ENCODE peak calls at places on chromosomes 13 and 19, in four cellular contexts. L, S, I and U are unnamed samples.

GRCh38 chr13:101951114-101951513 is 450.7 kb downstream of the FGF14 start:
- DNase-seq in L (no peak), I (no peak), S (no peak), U (no peak)

GRCh38 chr13:47144782-47145181 is 247.9 kb upstream of the HTR2A start:
- DNase-seq in S (no peak), I (no peak), L (no peak), U (no peak)

GRCh38 chr19:50695251-50696064 is 24.1 kb downstream of the SHANK1 start:
- DNase-seq in I (peak; percentile 69), L (no peak), S (no peak), U (no peak)

GRCh38 chr19:3479177-3479818 is 1.0 kb downstream of the SMIM24 start:
- DNase-seq in I (peak; percentile 96), S (no peak), L (no peak), U (no peak)

GRCh38 chr13:75485286-75486062 is 3.5 kb upstream of the TBC1D4 start:
- DNase-seq in S (no peak), L (no peak), I (peak; percentile 51), U (no peak)

GRCh38 chr13:96967248-96967745 is 27.0 kb downstream of the OXGR1 start:
- DNase-seq in L (no peak), I (peak; percentile 72), S (no peak), U (no peak)

GRCh38 chr13:106110241-106110855 is 425.1 kb downstream of the EFNB2 start:
- DNase-seq in L (no peak), I (no peak), S (no peak), U (no peak)

GRCh38 chr13:29993716-29994488 is 143.5 kb upstream of the UBL3 start:
- DNase-seq in I (no peak), L (peak; percentile 39), S (no peak), U (no peak)

GRCh38 chr13:77150651-77151050 is 123.7 kb upstream of the FBXL3 start:
- DNase-seq in I (no peak), L (peak; percentile 29), S (no peak), U (no peak)
- H3K4me1 ChIP-seq in I (no peaks in the 10 kb centered on the region), L (no peaks in the 10 kb centered on the region), S (no peaks in the 10 kb centered on the region), U (no peaks in the 10 kb centered on the region)

DNA sequence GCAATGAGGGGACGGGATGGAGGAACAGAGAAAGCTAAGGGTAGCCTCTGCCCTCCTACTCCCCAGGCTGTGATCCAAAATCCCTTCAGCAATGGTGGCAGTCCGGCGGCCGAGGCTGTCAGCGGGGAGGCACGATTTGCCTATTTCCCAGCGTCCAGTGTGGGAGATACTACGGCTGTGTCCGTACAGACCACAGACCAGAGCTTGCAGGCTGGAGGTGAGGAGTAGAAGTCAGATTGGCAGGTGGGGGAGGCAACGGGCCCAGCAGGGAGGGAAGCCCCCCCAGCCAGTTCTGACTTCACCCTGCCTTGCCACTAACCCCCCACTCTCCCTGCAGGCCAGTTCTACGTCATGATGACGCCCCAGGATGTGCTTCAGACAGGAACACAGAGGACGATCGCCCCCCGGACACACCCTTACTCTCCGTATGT is 1.6 kb downstream of the USF2 start:
- DNase-seq in L (no peak), I (no peak), S (no peak), U (no peak)
- H3K4me1 ChIP-seq in L (peaks cover 2% of the 10 kb centered on the region), I (peaks cover 7% of the 10 kb centered on the region), S (peaks cover 25% of the 10 kb centered on the region), U (peaks cover 7% of the 10 kb centered on the region)

DNA sequence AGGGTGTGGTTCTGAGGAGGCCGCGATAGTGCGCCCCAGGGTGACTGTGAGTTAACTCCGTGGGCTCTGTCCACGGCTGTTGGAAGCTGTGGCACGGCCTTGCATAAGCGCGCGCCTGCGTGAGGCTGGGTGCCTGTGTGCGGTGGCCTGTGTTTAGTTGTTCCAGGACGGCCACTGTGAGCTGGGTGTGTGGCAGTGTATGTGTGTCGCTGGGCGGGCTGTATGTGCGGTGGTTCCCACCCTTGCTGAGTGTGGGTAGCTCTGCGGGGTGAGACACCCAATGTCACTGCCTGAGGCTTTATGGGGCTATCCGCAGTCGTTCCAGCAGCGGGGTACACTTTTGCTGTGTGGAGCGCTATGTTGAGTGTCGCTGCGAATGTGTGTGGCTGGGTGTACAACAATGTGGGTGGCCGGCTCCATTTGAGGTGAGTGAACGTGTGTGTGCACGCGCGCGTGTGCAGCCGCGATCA is 438 bp upstream of the SSBP4 start:
- DNase-seq in S (peak; percentile 69), L (no peak), I (peak; percentile 43), U (peak; percentile 81)
- H3K4me1 ChIP-seq in S (peaks cover 31% of the 10 kb centered on the region), L (peaks cover 43% of the 10 kb centered on the region), I (peaks cover 10% of the 10 kb centered on the region), U (peaks cover 15% of the 10 kb centered on the region)

GRCh38 chr19:41311613-41312012 is 1.6 kb downstream of the CCDC97 start:
- DNase-seq in L (no peak), S (no peak), I (no peak), U (no peak)

GRCh38 chr19:41308450-41309224 is 1.3 kb upstream of the CCDC97 start:
- DNase-seq in I (peak; percentile 96), L (peak; percentile 90), S (peak; percentile 89), U (peak; percentile 79)

GRCh38 chr19:41311072-41311471 is 1.1 kb downstream of the CCDC97 start:
- DNase-seq in I (no peak), L (no peak), S (no peak), U (no peak)

GRCh38 chr19:41309225-41310030 is 544 bp upstream of the CCDC97 start:
- DNase-seq in S (no peak), L (peak; percentile 20), I (no peak), U (no peak)

GRCh38 chr19:41310031-41310831 is at the start of gene CCDC97:
- DNase-seq in L (peak; percentile 92), S (peak; percentile 90), I (peak; percentile 93), U (peak; percentile 89)
- H3K4me1 ChIP-seq in L (peaks cover 8% of the 10 kb centered on the region), S (peaks cover 23% of the 10 kb centered on the region), I (peaks cover 16% of the 10 kb centered on the region), U (peaks cover 8% of the 10 kb centered on the region)

GRCh38 chr19:48815870-48816501 is 5.2 kb upstream of the BCAT2 start:
- DNase-seq in S (no peak), I (peak; percentile 63), L (no peak), U (no peak)

GRCh38 chr19:48819366-48819816 is 8.6 kb upstream of the BCAT2 start:
- DNase-seq in S (peak; percentile 93), I (no peak), L (peak; percentile 98), U (peak; percentile 95)

GRCh38 chr19:48818234-48818823 is 7.5 kb upstream of the BCAT2 start:
- DNase-seq in S (no peak), L (no peak), I (no peak), U (no peak)

GRCh38 chr19:48814895-48815294 is 4.1 kb upstream of the BCAT2 start:
- DNase-seq in I (peak; percentile 55), L (no peak), S (no peak), U (no peak)

DNA sequence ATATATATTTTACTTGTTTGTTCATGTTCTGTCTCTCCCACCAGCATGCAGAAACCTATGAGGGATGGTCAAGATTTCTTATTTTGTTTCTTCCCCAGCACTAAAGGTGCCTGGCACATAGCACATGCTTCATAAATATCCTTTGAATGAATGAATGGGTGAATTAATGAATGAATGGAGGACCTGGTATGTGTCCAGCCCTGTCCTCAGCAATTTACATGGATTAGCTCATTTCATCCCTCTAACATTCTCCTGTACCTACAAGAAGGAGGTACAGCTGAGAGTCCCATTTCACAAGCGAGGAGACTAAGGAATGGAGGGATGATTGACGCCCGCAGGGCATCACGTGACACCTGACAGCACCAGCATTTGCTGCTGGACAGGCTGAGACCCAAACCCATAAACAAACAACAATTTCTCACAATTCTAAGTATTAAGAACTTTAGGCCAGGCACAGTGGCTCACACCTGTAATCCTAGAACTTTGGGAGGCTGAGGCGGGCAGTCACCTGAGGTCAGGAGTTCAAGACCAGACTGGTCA is 6.8 kb upstream of the BCAT2 start:
- DNase-seq in I (no peak), L (no peak), S (no peak), U (no peak)
- H3K4me1 ChIP-seq in I (peaks cover 8% of the 10 kb centered on the region), L (peaks cover 7% of the 10 kb centered on the region), S (peaks cover 18% of the 10 kb centered on the region), U (no peaks in the 10 kb centered on the region)

GRCh38 chr19:41861846-41862245 is 1.8 kb downstream of the RPS19 start:
- DNase-seq in S (no peak), L (no peak), I (no peak), U (no peak)
- H3K4me1 ChIP-seq in S (peaks cover 7% of the 10 kb centered on the region), L (peaks cover 8% of the 10 kb centered on the region), I (peaks cover 41% of the 10 kb centered on the region), U (peaks cover 25% of the 10 kb centered on the region)

GRCh38 chr19:7149956-7150705 is 80.6 kb downstream of the ZNF557 start:
- DNase-seq in I (peak; percentile 29), L (no peak), S (peak; percentile 49), U (no peak)
- H3K4me1 ChIP-seq in I (no peaks in the 10 kb centered on the region), L (no peaks in the 10 kb centered on the region), S (no peaks in the 10 kb centered on the region), U (no peaks in the 10 kb centered on the region)